ENCODE peak calls at places on chromosome X, in ten cellular contexts. One of them, this sample, is unnamed.

GRCh38 chrX:153642313-153642654 is 4.7 kb upstream of the DUSP9 start:
- DNase-seq in GM12878: no peak
- DNase-seq in ovary: peak; percentile 33
- DNase-seq in tibial nerve: no peak
- DNase-seq in choroid plexus epithelial cell: no peak
- DNase-seq in astrocyte of the spinal cord: no peak
- DNase-seq in skeletal muscle cell: no peak
- DNase-seq in mammary epithelial cell: no peak
- DNase-seq in lower leg skin: no peak
- DNase-seq in right lobe of liver: no peak
- DNase-seq in this sample: no peak

GRCh38 chrX:74085642-74086236 is 218.2 kb upstream of the ZCCHC13 start:
- DNase-seq in GM12878: no peak
- DNase-seq in ovary: no peak
- DNase-seq in tibial nerve: no peak
- DNase-seq in choroid plexus epithelial cell: peak; percentile 1
- DNase-seq in astrocyte of the spinal cord: no peak
- DNase-seq in skeletal muscle cell: no peak
- DNase-seq in mammary epithelial cell: no peak
- DNase-seq in lower leg skin: no peak
- DNase-seq in right lobe of liver: peak; percentile 47
- DNase-seq in this sample: no peak

GRCh38 chrX:106042296-106042695 is 3.8 kb upstream of the SERPINA7 start:
- DNase-seq in GM12878: no peak
- DNase-seq in ovary: no peak
- DNase-seq in tibial nerve: no peak
- DNase-seq in choroid plexus epithelial cell: no peak
- DNase-seq in astrocyte of the spinal cord: no peak
- DNase-seq in skeletal muscle cell: no peak
- DNase-seq in mammary epithelial cell: no peak
- DNase-seq in lower leg skin: no peak
- DNase-seq in right lobe of liver: no peak
- DNase-seq in this sample: no peak

GRCh38 chrX:123860506-123860840 is 620 bp downstream of the XIAP start:
- DNase-seq in GM12878: peak; percentile 21
- DNase-seq in ovary: no peak
- DNase-seq in tibial nerve: no peak
- DNase-seq in choroid plexus epithelial cell: peak; percentile 50
- DNase-seq in astrocyte of the spinal cord: peak; percentile 56
- DNase-seq in skeletal muscle cell: no peak
- DNase-seq in mammary epithelial cell: no peak
- DNase-seq in lower leg skin: no peak
- DNase-seq in right lobe of liver: no peak
- DNase-seq in this sample: no peak

GRCh38 chrX:46367491-46367890 is 177.7 kb downstream of the ZNF674 start:
- DNase-seq in GM12878: no peak
- DNase-seq in ovary: no peak
- DNase-seq in tibial nerve: no peak
- DNase-seq in choroid plexus epithelial cell: no peak
- DNase-seq in astrocyte of the spinal cord: no peak
- DNase-seq in skeletal muscle cell: no peak
- DNase-seq in mammary epithelial cell: no peak
- DNase-seq in lower leg skin: no peak
- DNase-seq in right lobe of liver: no peak
- DNase-seq in this sample: no peak

GRCh38 chrX:136310411-136310810 is 9.6 kb downstream of the ADGRG4 start:
- DNase-seq in GM12878: no peak
- DNase-seq in ovary: no peak
- DNase-seq in tibial nerve: no peak
- DNase-seq in choroid plexus epithelial cell: peak; percentile 47
- DNase-seq in astrocyte of the spinal cord: peak; percentile 55
- DNase-seq in skeletal muscle cell: no peak
- DNase-seq in mammary epithelial cell: peak; percentile 57
- DNase-seq in lower leg skin: no peak
- DNase-seq in right lobe of liver: no peak
- DNase-seq in this sample: no peak

GRCh38 chrX:105424729-105425128 is 204.2 kb upstream of the TEX13A start:
- DNase-seq in GM12878: no peak
- DNase-seq in ovary: no peak
- DNase-seq in tibial nerve: no peak
- DNase-seq in choroid plexus epithelial cell: no peak
- DNase-seq in astrocyte of the spinal cord: no peak
- DNase-seq in skeletal muscle cell: no peak
- DNase-seq in mammary epithelial cell: no peak
- DNase-seq in lower leg skin: no peak
- DNase-seq in right lobe of liver: no peak
- DNase-seq in this sample: no peak

GRCh38 chrX:26918633-26919032 is 544.5 kb downstream of the PPP4R3C start:
- DNase-seq in GM12878: no peak
- DNase-seq in ovary: no peak
- DNase-seq in tibial nerve: no peak
- DNase-seq in choroid plexus epithelial cell: peak; percentile 57
- DNase-seq in astrocyte of the spinal cord: no peak
- DNase-seq in skeletal muscle cell: no peak
- DNase-seq in mammary epithelial cell: peak; percentile 9
- DNase-seq in lower leg skin: no peak
- DNase-seq in right lobe of liver: no peak
- DNase-seq in this sample: no peak

GRCh38 chrX:113212052-113212451 is 371.4 kb upstream of the AMOT start:
- DNase-seq in GM12878: no peak
- DNase-seq in ovary: no peak
- DNase-seq in tibial nerve: no peak
- DNase-seq in choroid plexus epithelial cell: no peak
- DNase-seq in astrocyte of the spinal cord: no peak
- DNase-seq in skeletal muscle cell: no peak
- DNase-seq in mammary epithelial cell: no peak
- DNase-seq in lower leg skin: no peak
- DNase-seq in right lobe of liver: no peak
- DNase-seq in this sample: no peak

GRCh38 chrX:130393451-130394074 is 8.1 kb upstream of the GPR119 start:
- DNase-seq in GM12878: no peak
- DNase-seq in ovary: peak; percentile 42
- DNase-seq in tibial nerve: peak; percentile 14
- DNase-seq in choroid plexus epithelial cell: peak; percentile 62
- DNase-seq in astrocyte of the spinal cord: peak; percentile 50
- DNase-seq in skeletal muscle cell: no peak
- DNase-seq in mammary epithelial cell: peak; percentile 28
- DNase-seq in lower leg skin: no peak
- DNase-seq in right lobe of liver: peak; percentile 48
- DNase-seq in this sample: no peak

GRCh38 chrX:35664838-35665237 is 133.3 kb upstream of the MAGEB16 start:
- DNase-seq in GM12878: no peak
- DNase-seq in ovary: no peak
- DNase-seq in tibial nerve: no peak
- DNase-seq in choroid plexus epithelial cell: no peak
- DNase-seq in astrocyte of the spinal cord: no peak
- DNase-seq in skeletal muscle cell: no peak
- DNase-seq in mammary epithelial cell: no peak
- DNase-seq in lower leg skin: no peak
- DNase-seq in right lobe of liver: no peak
- DNase-seq in this sample: no peak

GRCh38 chrX:47562615-47563243 is 1.7 kb downstream of the ARAF start:
- DNase-seq in GM12878: no peak
- DNase-seq in ovary: no peak
- DNase-seq in tibial nerve: no peak
- DNase-seq in choroid plexus epithelial cell: peak; percentile 65
- DNase-seq in astrocyte of the spinal cord: peak; percentile 27
- DNase-seq in skeletal muscle cell: no peak
- DNase-seq in mammary epithelial cell: no peak
- DNase-seq in lower leg skin: no peak
- DNase-seq in right lobe of liver: no peak
- DNase-seq in this sample: no peak

GRCh38 chrX:38868941-38869378 is 67.7 kb downstream of the MID1IP1 start:
- DNase-seq in GM12878: no peak
- DNase-seq in ovary: no peak
- DNase-seq in tibial nerve: no peak
- DNase-seq in choroid plexus epithelial cell: peak; percentile 57
- DNase-seq in astrocyte of the spinal cord: peak; percentile 58
- DNase-seq in skeletal muscle cell: peak; percentile 50
- DNase-seq in mammary epithelial cell: peak; percentile 37
- DNase-seq in lower leg skin: peak; percentile 26
- DNase-seq in right lobe of liver: no peak
- DNase-seq in this sample: no peak

GRCh38 chrX:134174273-134174660 is 62.7 kb upstream of the CCDC160 start:
- DNase-seq in GM12878: no peak
- DNase-seq in ovary: no peak
- DNase-seq in tibial nerve: no peak
- DNase-seq in choroid plexus epithelial cell: no peak
- DNase-seq in astrocyte of the spinal cord: no peak
- DNase-seq in skeletal muscle cell: no peak
- DNase-seq in mammary epithelial cell: no peak
- DNase-seq in lower leg skin: no peak
- DNase-seq in right lobe of liver: no peak
- DNase-seq in this sample: no peak

GRCh38 chrX:85052207-85052606 is 48.5 kb downstream of the APOOL start:
- DNase-seq in GM12878: no peak
- DNase-seq in ovary: no peak
- DNase-seq in tibial nerve: no peak
- DNase-seq in choroid plexus epithelial cell: peak; percentile 37
- DNase-seq in astrocyte of the spinal cord: no peak
- DNase-seq in skeletal muscle cell: peak; percentile 25
- DNase-seq in mammary epithelial cell: peak; percentile 29
- DNase-seq in lower leg skin: no peak
- DNase-seq in right lobe of liver: no peak
- DNase-seq in this sample: no peak

GRCh38 chrX:1673337-1673736 is 58.5 kb downstream of the ASMT start:
- DNase-seq in GM12878: no peak
- DNase-seq in ovary: no peak
- DNase-seq in tibial nerve: no peak
- DNase-seq in choroid plexus epithelial cell: peak; percentile 48
- DNase-seq in astrocyte of the spinal cord: no peak
- DNase-seq in skeletal muscle cell: no peak
- DNase-seq in mammary epithelial cell: no peak
- DNase-seq in lower leg skin: no peak
- DNase-seq in right lobe of liver: no peak
- DNase-seq in this sample: no peak

GRCh38 chrX:48890296-48890925 is 7.2 kb downstream of the TIMM17B start:
- DNase-seq in GM12878: no peak
- DNase-seq in ovary: peak; percentile 36
- DNase-seq in tibial nerve: no peak
- DNase-seq in choroid plexus epithelial cell: no peak
- DNase-seq in astrocyte of the spinal cord: no peak
- DNase-seq in skeletal muscle cell: no peak
- DNase-seq in mammary epithelial cell: no peak
- DNase-seq in lower leg skin: no peak
- DNase-seq in right lobe of liver: no peak
- DNase-seq in this sample: peak; percentile 78
- H3K4me3 ChIP-seq in GM12878: peak overlapping the region; percentile 67
- H3K4me3 ChIP-seq in ovary: peak overlapping the region; percentile 73
- H3K4me3 ChIP-seq in tibial nerve: peak overlapping the region; percentile 49
- H3K4me3 ChIP-seq in choroid plexus epithelial cell: peak overlapping the region; percentile 56
- H3K4me3 ChIP-seq in astrocyte of the spinal cord: no peak overlapping the region
- H3K4me3 ChIP-seq in skeletal muscle cell: peak overlapping the region; percentile 55
- H3K4me3 ChIP-seq in mammary epithelial cell: peak overlapping the region; percentile 49
- H3K4me3 ChIP-seq in lower leg skin: no peak overlapping the region
- H3K4me3 ChIP-seq in right lobe of liver: no peak overlapping the region
- H3K4me3 ChIP-seq in this sample: peak overlapping the region; percentile 50

DNA sequence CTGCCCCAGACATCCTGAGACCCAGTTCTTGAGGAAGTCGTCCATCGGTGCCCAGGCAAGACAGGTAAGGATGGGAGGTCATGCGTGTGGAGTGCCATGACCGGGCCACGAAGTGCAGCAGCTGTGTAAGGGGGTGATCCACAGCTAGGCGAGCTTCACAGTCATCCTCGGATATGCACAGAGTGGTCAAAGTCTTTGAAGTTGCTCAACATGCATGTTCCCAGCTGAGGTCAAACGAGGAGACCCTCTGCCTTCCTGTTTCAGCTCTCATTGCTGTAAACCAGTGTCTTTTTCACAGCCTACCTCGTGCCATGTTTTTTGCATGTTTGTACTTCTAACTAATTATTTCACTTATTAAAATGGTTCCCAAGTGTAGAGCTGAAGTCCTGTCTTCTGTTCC is 109.9 kb upstream of the TBL1X start:
- DNase-seq in GM12878: no peak
- DNase-seq in ovary: no peak
- DNase-seq in tibial nerve: no peak
- DNase-seq in choroid plexus epithelial cell: no peak
- DNase-seq in astrocyte of the spinal cord: no peak
- DNase-seq in skeletal muscle cell: no peak
- DNase-seq in mammary epithelial cell: no peak
- DNase-seq in lower leg skin: no peak
- DNase-seq in right lobe of liver: no peak
- DNase-seq in this sample: no peak
- H3K4me3 ChIP-seq in GM12878: no peak overlapping the region
- H3K4me3 ChIP-seq in ovary: no peak overlapping the region
- H3K4me3 ChIP-seq in tibial nerve: no peak overlapping the region
- H3K4me3 ChIP-seq in choroid plexus epithelial cell: no peak overlapping the region
- H3K4me3 ChIP-seq in astrocyte of the spinal cord: no peak overlapping the region
- H3K4me3 ChIP-seq in skeletal muscle cell: no peak overlapping the region
- H3K4me3 ChIP-seq in mammary epithelial cell: no peak overlapping the region
- H3K4me3 ChIP-seq in lower leg skin: no peak overlapping the region
- H3K4me3 ChIP-seq in right lobe of liver: no peak overlapping the region
- H3K4me3 ChIP-seq in this sample: no peak overlapping the region

DNA sequence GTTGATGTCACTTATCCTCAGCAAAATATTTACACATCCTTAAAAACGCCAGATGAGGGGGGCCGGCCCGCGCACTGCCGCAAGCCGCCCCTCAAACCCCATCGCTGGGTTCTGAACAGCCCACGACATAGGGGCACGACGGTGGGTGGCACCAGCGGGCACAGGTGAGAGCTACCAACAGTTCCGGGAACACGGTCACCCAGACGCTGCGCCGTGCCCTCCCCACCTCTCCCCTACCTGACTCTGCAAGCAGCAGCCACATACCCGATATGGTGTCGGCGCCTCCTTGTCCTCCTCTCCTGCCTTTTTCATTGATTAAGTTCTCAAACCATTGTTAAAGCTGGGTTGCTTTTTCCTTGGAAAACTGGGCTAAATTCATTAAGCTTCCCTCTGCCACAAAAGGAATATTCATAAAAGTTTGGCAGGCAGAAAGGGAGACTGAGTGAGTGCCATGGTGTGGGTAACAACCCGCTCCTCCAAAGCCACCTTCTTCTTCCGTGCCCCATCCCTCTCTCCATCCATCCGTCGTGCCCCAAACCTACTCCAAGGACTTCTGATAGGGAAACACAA is 1.4 kb downstream of the RAI2 start:
- DNase-seq in GM12878: no peak
- DNase-seq in ovary: peak; percentile 47
- DNase-seq in tibial nerve: no peak
- DNase-seq in choroid plexus epithelial cell: no peak
- DNase-seq in astrocyte of the spinal cord: no peak
- DNase-seq in skeletal muscle cell: no peak
- DNase-seq in mammary epithelial cell: no peak
- DNase-seq in lower leg skin: no peak
- DNase-seq in right lobe of liver: no peak
- DNase-seq in this sample: peak; percentile 82
- H3K4me3 ChIP-seq in GM12878: no peak overlapping the region
- H3K4me3 ChIP-seq in ovary: peak overlapping the region; percentile 73
- H3K4me3 ChIP-seq in tibial nerve: peak overlapping the region; percentile 35
- H3K4me3 ChIP-seq in choroid plexus epithelial cell: no peak overlapping the region
- H3K4me3 ChIP-seq in astrocyte of the spinal cord: no peak overlapping the region
- H3K4me3 ChIP-seq in skeletal muscle cell: peak overlapping the region; percentile 41
- H3K4me3 ChIP-seq in mammary epithelial cell: no peak overlapping the region
- H3K4me3 ChIP-seq in lower leg skin: peak overlapping the region; percentile 55
- H3K4me3 ChIP-seq in right lobe of liver: peak overlapping the region; percentile 46
- H3K4me3 ChIP-seq in this sample: peak overlapping the region; percentile 44

DNA sequence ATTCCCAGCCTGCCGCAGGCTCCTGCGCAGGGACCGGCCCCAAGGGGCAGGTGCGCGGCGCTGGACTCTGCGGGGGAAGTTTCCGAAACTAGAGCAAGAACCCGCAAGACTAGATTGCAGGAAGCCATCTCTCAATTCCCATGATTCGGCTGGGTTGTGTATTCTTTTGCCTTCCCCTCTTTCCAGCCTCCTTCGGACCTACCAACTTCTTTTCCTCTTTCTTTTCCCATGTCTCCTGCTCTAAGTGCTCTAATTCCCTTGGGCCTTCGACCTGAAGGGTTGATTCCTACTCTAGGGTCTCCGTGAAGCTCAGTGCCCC is 645 bp upstream of the OPHN1 start:
- DNase-seq in GM12878: no peak
- DNase-seq in ovary: no peak
- DNase-seq in tibial nerve: no peak
- DNase-seq in choroid plexus epithelial cell: no peak
- DNase-seq in astrocyte of the spinal cord: no peak
- DNase-seq in skeletal muscle cell: no peak
- DNase-seq in mammary epithelial cell: no peak
- DNase-seq in lower leg skin: no peak
- DNase-seq in right lobe of liver: no peak
- DNase-seq in this sample: no peak
- H3K4me3 ChIP-seq in GM12878: no peak overlapping the region
- H3K4me3 ChIP-seq in ovary: peak overlapping the region; percentile 58
- H3K4me3 ChIP-seq in tibial nerve: peak overlapping the region; percentile 64
- H3K4me3 ChIP-seq in choroid plexus epithelial cell: peak overlapping the region; percentile 66
- H3K4me3 ChIP-seq in astrocyte of the spinal cord: peak overlapping the region; percentile 60
- H3K4me3 ChIP-seq in skeletal muscle cell: peak overlapping the region; percentile 64
- H3K4me3 ChIP-seq in mammary epithelial cell: peak overlapping the region; percentile 54
- H3K4me3 ChIP-seq in lower leg skin: peak overlapping the region; percentile 45
- H3K4me3 ChIP-seq in right lobe of liver: peak overlapping the region; percentile 58
- H3K4me3 ChIP-seq in this sample: peak overlapping the region; percentile 80

This sample was measured in kidney.